ENCODE peak calls at places on chromosomes 7 and 10, in eight cellular contexts. S is A549, C is sigmoid colon, D is transverse colon, E is K562, O is H1, H is tibial nerve, P is ovary. F is an unnamed sample.
A peak's percentile ranks its signal among the peaks of the same experiment; 100 is the strongest.

GRCh38 chr10:114908896-114909295 is 29.1 kb upstream of the TRUB1 start:
- DNase-seq in P (no peak), E (no peak), H (no peak), S (no peak), D (no peak), C (no peak), O (no peak), F (no peak)

GRCh38 chr7:43485580-43485979 is 97.3 kb upstream of the STK17A start:
- DNase-seq in H (no peak), C (no peak), O (no peak), S (no peak), P (no peak), E (no peak), D (no peak), F (no peak)

GRCh38 chr7:2571409-2571808 is 12.6 kb downstream of the IQCE start:
- DNase-seq in H (no peak), D (no peak), O (no peak), P (no peak), E (no peak), S (no peak), C (no peak), F (no peak)

GRCh38 chr7:47936323-47936722 is 11.9 kb downstream of the PKD1L1 start:
- DNase-seq in E (no peak), P (no peak), C (no peak), D (no peak), H (no peak), O (no peak), S (no peak), F (no peak)

GRCh38 chr7:121032645-121033460 is 44.3 kb downstream of the CPED1 start:
- DNase-seq in D (no peak), E (no peak), C (no peak), S (no peak), H (no peak), P (no peak), O (no peak), F (no peak)

GRCh38 chr10:79116801-79117723 is 48.3 kb downstream of the ZMIZ1 start:
- DNase-seq in D (peak; percentile 65), O (no peak), C (peak; percentile 86), P (no peak), E (no peak), S (no peak), H (peak; percentile 66), F (peak; percentile 83)

GRCh38 chr7:138565451-138566114 is 105.5 kb downstream of the TRIM24 start:
- DNase-seq in P (no peak), H (no peak), E (no peak), C (no peak), S (no peak), D (no peak), O (no peak), F (no peak)

GRCh38 chr10:93773120-93773519 is 15.4 kb downstream of the LGI1 start:
- DNase-seq in O (no peak), E (peak; percentile 9), D (no peak), S (no peak), C (no peak), H (no peak), P (no peak), F (no peak)

GRCh38 chr7:49775065-49775948 is 1.9 kb downstream of the VWC2 start:
- DNase-seq in P (peak; percentile 46), H (no peak), S (no peak), C (no peak), D (peak; percentile 11), E (no peak), O (peak; percentile 61), F (peak; percentile 86)

GRCh38 chr10:123149568-123150228 is 1.8 kb downstream of the HMX2 start:
- DNase-seq in O (peak; percentile 74), E (no peak), D (no peak), C (no peak), S (no peak), H (no peak), P (no peak), F (peak; percentile 90)

GRCh38 chr7:152866791-152867481 is 107.4 kb downstream of the ACTR3B start:
- DNase-seq in P (no peak), S (no peak), E (no peak), H (no peak), C (no peak), O (peak; percentile 40), D (no peak), F (peak; percentile 66)

GRCh38 chr7:151426906-151427704 is 12.8 kb downstream of the CRYGN start:
- DNase-seq in D (no peak), C (peak; percentile 67), H (no peak), S (no peak), O (peak; percentile 43), P (peak; percentile 45), E (no peak), F (peak; percentile 49)

GRCh38 chr10:88389456-88389855 is 193.7 kb downstream of the RNLS start:
- DNase-seq in H (peak; percentile 73), O (no peak), D (peak; percentile 31), C (no peak), P (no peak), E (no peak), S (no peak), F (no peak)

GRCh38 chr10:28984431-28984830 is 304.4 kb upstream of the LYZL1 start:
- DNase-seq in E (peak; percentile 41), H (peak; percentile 66), S (peak; percentile 55), O (no peak), P (peak; percentile 78), D (peak; percentile 44), C (peak; percentile 89), F (peak; percentile 61)

GRCh38 chr10:29386347-29386999 is 97.6 kb downstream of the LYZL1 start:
- DNase-seq in O (no peak), E (peak; percentile 51), S (peak; percentile 40), D (no peak), H (no peak), P (no peak), C (no peak), F (no peak)

GRCh38 chr7:41882745-41883527 is 180.0 kb upstream of the INHBA start:
- DNase-seq in S (no peak), O (no peak), P (no peak), H (no peak), E (no peak), C (no peak), D (no peak), F (no peak)

DNA sequence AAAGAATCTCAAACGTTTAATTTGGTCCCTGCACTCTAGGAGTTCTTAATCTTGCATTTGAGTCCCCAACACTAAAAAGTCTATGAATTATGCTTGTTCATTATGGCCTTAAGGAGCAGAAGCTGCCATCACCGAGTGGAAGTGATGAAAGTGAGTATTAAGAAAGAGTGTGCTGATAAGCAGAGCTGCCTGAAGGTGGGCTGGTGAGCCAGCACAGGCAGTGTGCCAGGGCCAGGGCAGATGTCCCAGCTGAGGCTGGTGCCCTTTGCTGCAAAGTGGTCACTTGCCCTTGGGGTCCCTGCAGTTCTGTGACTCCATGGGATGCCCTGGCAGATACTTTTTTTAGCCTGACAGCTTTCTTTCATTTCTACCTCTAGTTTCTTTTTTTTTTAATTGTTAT is 73.0 kb upstream of the LOXL4 start:
- DNase-seq in H (no peak), P (no peak), C (no peak), E (no peak), D (no peak), O (no peak), S (no peak), F (no peak)
- TF ChIP-seq EP300 in H (no peak), P (no peak), C (no peak), E (no peak), D (no peak), O (no peak), S (no peak), F (no peak)

GRCh38 chr10:6795571-6795970 is 215.5 kb upstream of the PRKCQ start:
- DNase-seq in S (no peak), P (no peak), H (no peak), E (no peak), O (no peak), C (no peak), D (no peak), F (no peak)
- H3K4me3 ChIP-seq in S (no peak overlapping the region), P (no peak overlapping the region), H (no peak overlapping the region), E (no peak overlapping the region), O (no peak overlapping the region), C (no peak overlapping the region), D (no peak overlapping the region), F (no peak overlapping the region)

GRCh38 chr7:23942032-23942431 is 232.0 kb downstream of the STK31 start:
- DNase-seq in P (no peak), H (no peak), E (no peak), D (no peak), C (no peak), O (no peak), S (no peak), F (no peak)
- H3K4me1 ChIP-seq in P (no peaks in the 10 kb centered on the region), H (no peaks in the 10 kb centered on the region), E (no peaks in the 10 kb centered on the region), D (no peaks in the 10 kb centered on the region), C (no peaks in the 10 kb centered on the region), O (no peaks in the 10 kb centered on the region), S (no peaks in the 10 kb centered on the region), F (no peaks in the 10 kb centered on the region)

DNA sequence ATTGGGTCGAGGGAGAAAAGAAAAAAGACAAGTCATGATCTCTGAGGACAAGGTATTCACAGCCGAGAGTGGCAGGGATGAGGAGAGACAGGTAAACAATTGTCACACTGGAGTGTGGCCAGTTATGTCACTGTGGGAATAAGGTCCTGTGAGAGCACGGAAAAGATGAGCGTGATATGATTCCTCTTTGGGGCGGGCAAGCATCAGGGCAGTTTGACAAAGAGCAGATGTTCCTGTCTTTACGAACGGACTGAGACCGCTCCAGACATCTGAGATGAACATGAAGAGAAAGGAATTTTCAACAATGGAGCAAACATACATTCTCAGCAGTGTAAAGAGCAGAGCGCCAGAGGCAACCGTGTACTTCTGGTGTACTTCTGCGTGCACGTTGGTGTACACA is 278.1 kb downstream of the DPP6 start:
- DNase-seq in D (no peak), O (no peak), E (no peak), P (no peak), S (no peak), H (no peak), C (no peak), F (no peak)
- TF ChIP-seq EP300 in D (no peak), O (no peak), E (no peak), P (no peak), S (no peak), H (no peak), C (no peak), F (no peak)

GRCh38 chr7:106111671-106112117 is 418 bp downstream of the SYPL1 start:
- DNase-seq in P (no peak), D (peak; percentile 79), S (peak; percentile 50), E (peak; percentile 84), C (peak; percentile 87), H (no peak), O (no peak), F (peak; percentile 95)

GRCh38 chr7:106108988-106109387 is 3.1 kb downstream of the SYPL1 start:
- DNase-seq in P (no peak), S (no peak), H (no peak), C (no peak), D (no peak), E (no peak), O (no peak), F (no peak)

GRCh38 chr7:106109521-106110237 is 2.4 kb downstream of the SYPL1 start:
- DNase-seq in H (no peak), C (no peak), S (no peak), D (no peak), O (no peak), P (no peak), E (no peak), F (no peak)

GRCh38 chr7:106110885-106111670 is 1.0 kb downstream of the SYPL1 start:
- DNase-seq in O (no peak), P (no peak), C (no peak), H (peak; percentile 19), S (no peak), E (no peak), D (no peak), F (no peak)

GRCh38 chr7:106110238-106110560 is 1.9 kb downstream of the SYPL1 start:
- DNase-seq in E (no peak), D (no peak), O (no peak), H (no peak), C (no peak), S (no peak), P (no peak), F (no peak)
- H3K4me3 ChIP-seq in E (peak overlapping the region; percentile 79), D (no peak overlapping the region), O (no peak overlapping the region), H (no peak overlapping the region), C (peak overlapping the region; percentile 62), S (no peak overlapping the region), P (peak overlapping the region; percentile 71), F (peak overlapping the region; percentile 67)

F was measured in upper lobe of left lung.